ENCODE peak calls at places on chromosomes 12 and 14, in six cellular contexts. T is IMR-90, E is neuronal stem cell, I is H1, N is mesenchymal stem cell, G is trophoblast cell. C is an unnamed sample.

GRCh38 chr14:96129128-96129736 is 75.4 kb upstream of the BDKRB2 start:
- DNase-seq in G (no peak), N (no peak), E (no peak), I (no peak), T (no peak), C (no peak)

GRCh38 chr12:124365726-124366430 is 71.0 kb downstream of the RFLNA start:
- DNase-seq in G (peak), T (no peak), E (no peak), I (no peak), N (no peak), C (no peak)

GRCh38 chr14:50357124-50357523 is 39.6 kb downstream of the CDKL1 start:
- DNase-seq in E (no peak), G (no peak), N (no peak), T (no peak), I (no peak), C (no peak)

GRCh38 chr14:102675396-102675795 is 82.9 kb downstream of the RCOR1 start:
- DNase-seq in G (peak), I (no peak), E (no peak), N (no peak), T (no peak), C (no peak)

GRCh38 chr12:72742560-72742959 is 470.4 kb downstream of the TRHDE start:
- DNase-seq in T (no peak), N (no peak), E (no peak), I (no peak), G (no peak), C (no peak)

GRCh38 chr12:99026332-99027116 is 381.4 kb downstream of the APAF1 start:
- DNase-seq in E (no peak), G (no peak), N (no peak), I (no peak), T (no peak), C (no peak)

GRCh38 chr12:125288931-125289928 is 224.0 kb downstream of the AACS start:
- DNase-seq in T (no peak), N (no peak), I (no peak), G (no peak), E (no peak), C (no peak)

GRCh38 chr12:65300679-65301349 is 22.3 kb downstream of the MSRB3 start:
- DNase-seq in T (peak), I (no peak), E (no peak), G (peak), N (peak), C (peak)

GRCh38 chr14:77965919-77966435 is 166.1 kb downstream of the ADCK1 start:
- DNase-seq in I (peak), N (peak), T (peak), E (no peak), G (peak), C (peak)

GRCh38 chr12:62724947-62725447 is 210.0 kb downstream of the PPM1H start:
- DNase-seq in T (peak), N (peak), I (peak), E (peak), G (peak), C (peak)

GRCh38 chr14:56413721-56414120 is 165.9 kb upstream of the TMEM260 start:
- DNase-seq in E (no peak), I (no peak), T (no peak), G (no peak), N (no peak), C (no peak)

GRCh38 chr14:61837336-61838229 is 75.4 kb downstream of the SNAPC1 start:
- DNase-seq in T (peak), N (peak), I (peak), G (peak), E (peak), C (peak)

GRCh38 chr12:1552978-1553471 is 41.4 kb downstream of the FBXL14 start:
- DNase-seq in G (no peak), N (peak), T (peak), I (no peak), E (no peak), C (no peak)

GRCh38 chr14:75342762-75343599 is 64.4 kb downstream of the FOS start:
- DNase-seq in I (no peak), E (no peak), G (no peak), N (no peak), T (no peak), C (no peak)

GRCh38 chr12:90794212-90794611 is 160.8 kb downstream of the CCER1 start:
- DNase-seq in T (no peak), N (peak), I (no peak), E (no peak), G (no peak), C (no peak)

GRCh38 chr12:53221203-53222076 is 10.6 kb downstream of the RARG start:
- DNase-seq in I (no peak), N (peak), T (peak), G (peak), E (peak), C (peak)

GRCh38 chr14:101400815-101401214 is 160.5 kb upstream of the DIO3 start:
- DNase-seq in T (peak), E (no peak), I (no peak), G (peak), N (no peak), C (no peak)

GRCh38 chr12:80053048-80053790 is 46.1 kb upstream of the OTOGL start:
- DNase-seq in I (no peak), N (peak), T (peak), G (no peak), E (no peak), C (no peak)

GRCh38 chr14:102586420-102587119 is 5.9 kb upstream of the RCOR1 start:
- DNase-seq in N (peak), G (peak), E (no peak), I (no peak), T (peak), C (no peak)

GRCh38 chr12:26406391-26406790 is 211.0 kb downstream of the SSPN start:
- DNase-seq in G (no peak), N (no peak), I (no peak), T (no peak), E (no peak), C (no peak)

GRCh38 chr14:101073598-101073965 is 170.1 kb upstream of the RTL1 start:
- DNase-seq in G (no peak), I (no peak), N (no peak), E (no peak), T (no peak), C (no peak)

GRCh38 chr14:100577986-100578431 is 9.2 kb downstream of the BEGAIN start:
- DNase-seq in G (no peak), T (no peak), N (no peak), I (no peak), E (no peak), C (no peak)

GRCh38 chr12:20317554-20317953 is 50.8 kb upstream of the PDE3A start:
- DNase-seq in E (no peak), I (no peak), N (no peak), G (no peak), T (no peak), C (no peak)

GRCh38 chr12:52096332-52097044 is 17.0 kb downstream of the SMIM41 start:
- DNase-seq in E (no peak), N (no peak), G (no peak), T (no peak), I (no peak), C (no peak)

GRCh38 chr14:86153480-86153879 is 623.5 kb downstream of the FLRT2 start:
- DNase-seq in G (no peak), N (no peak), T (no peak), E (no peak), I (no peak), C (no peak)

GRCh38 chr14:73725116-73726024 is 11.2 kb upstream of the PNMA1 start:
- DNase-seq in T (peak), I (no peak), G (no peak), N (peak), E (no peak), C (no peak)

GRCh38 chr12:54981796-54982195 is 2.8 kb downstream of the TESPA1 start:
- DNase-seq in T (no peak), I (no peak), G (no peak), E (no peak), N (no peak), C (no peak)

GRCh38 chr14:104746951-104747481 is 5.9 kb upstream of the SIVA1 start:
- DNase-seq in G (no peak), T (peak), I (no peak), N (peak), E (no peak), C (no peak)

GRCh38 chr12:54404061-54405004 is 14.7 kb downstream of the ITGA5 start:
- DNase-seq in T (peak), G (peak), E (peak), N (peak), I (peak), C (peak)

GRCh38 chr14:89365071-89365801 is 51.8 kb downstream of the FOXN3 start:
- DNase-seq in E (no peak), G (peak), I (no peak), T (peak), N (peak), C (no peak)

GRCh38 chr14:24941719-24942118 is 108.2 kb downstream of the STXBP6 start:
- DNase-seq in T (no peak), I (no peak), G (no peak), N (no peak), E (no peak), C (no peak)

GRCh38 chr14:38882533-38882932 is 220.5 kb downstream of the SEC23A start:
- DNase-seq in N (peak), E (no peak), I (no peak), T (peak), G (no peak), C (no peak)

GRCh38 chr14:72565200-72565599 is 328.7 kb downstream of the DPF3 start:
- DNase-seq in G (no peak), E (no peak), T (no peak), N (no peak), I (no peak), C (no peak)

GRCh38 chr14:86532219-86532618 is 1002.3 kb downstream of the FLRT2 start:
- DNase-seq in T (peak), G (no peak), I (no peak), N (no peak), E (no peak), C (no peak)

GRCh38 chr12:124621296-124621660 is 53.9 kb upstream of the NCOR2 start:
- DNase-seq in I (peak), T (peak), G (peak), E (no peak), N (no peak), C (peak)

GRCh38 chr12:238116-238515 is 24.2 kb upstream of the SLC6A12 start:
- DNase-seq in G (no peak), I (no peak), E (no peak), T (no peak), N (no peak), C (no peak)
- H4K91ac ChIP-seq in G (no peak), I (no peak), E (no peak), T (no peak), N (no peak), C (no peak)

DNA sequence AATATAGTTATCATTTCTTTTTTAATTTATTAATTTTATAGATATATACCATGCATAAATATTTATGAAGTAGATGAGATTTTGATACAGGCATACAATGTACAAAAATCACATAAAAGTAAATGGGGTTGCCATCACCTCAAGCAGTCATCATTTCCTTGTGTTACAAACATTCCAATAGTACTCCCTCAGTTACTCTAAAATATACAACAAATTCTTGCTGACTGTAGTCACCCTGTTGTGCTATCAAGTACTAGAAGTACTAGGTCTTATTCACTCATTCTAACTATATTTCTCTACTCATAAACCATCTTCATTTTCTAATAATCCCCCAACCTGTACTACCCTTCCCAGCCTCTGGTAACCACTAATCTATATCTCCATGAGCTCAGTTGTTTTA is 432.6 kb upstream of the SYT1 start:
- DNase-seq in G (no peak), N (peak), E (no peak), I (no peak), T (peak), C (no peak)
- H3K14ac ChIP-seq in G (no peak), N (no peak), E (no peak), I (no peak), T (no peak), C (no peak)

GRCh38 chr14:47676301-47676617 is 854 bp upstream of the MDGA2 start:
- DNase-seq in E (no peak), T (no peak), N (no peak), I (no peak), G (no peak), C (no peak)

GRCh38 chr14:47674148-47674545 is 1.3 kb downstream of the MDGA2 start:
- DNase-seq in N (peak), E (no peak), G (no peak), T (no peak), I (no peak), C (peak)

GRCh38 chr14:47675239-47675488 is 241 bp downstream of the MDGA2 start:
- DNase-seq in E (no peak), N (no peak), T (no peak), I (no peak), G (no peak), C (no peak)

GRCh38 chr14:47674546-47675238 is 713 bp downstream of the MDGA2 start:
- DNase-seq in N (peak), I (no peak), T (no peak), E (peak), G (no peak), C (peak)

DNA sequence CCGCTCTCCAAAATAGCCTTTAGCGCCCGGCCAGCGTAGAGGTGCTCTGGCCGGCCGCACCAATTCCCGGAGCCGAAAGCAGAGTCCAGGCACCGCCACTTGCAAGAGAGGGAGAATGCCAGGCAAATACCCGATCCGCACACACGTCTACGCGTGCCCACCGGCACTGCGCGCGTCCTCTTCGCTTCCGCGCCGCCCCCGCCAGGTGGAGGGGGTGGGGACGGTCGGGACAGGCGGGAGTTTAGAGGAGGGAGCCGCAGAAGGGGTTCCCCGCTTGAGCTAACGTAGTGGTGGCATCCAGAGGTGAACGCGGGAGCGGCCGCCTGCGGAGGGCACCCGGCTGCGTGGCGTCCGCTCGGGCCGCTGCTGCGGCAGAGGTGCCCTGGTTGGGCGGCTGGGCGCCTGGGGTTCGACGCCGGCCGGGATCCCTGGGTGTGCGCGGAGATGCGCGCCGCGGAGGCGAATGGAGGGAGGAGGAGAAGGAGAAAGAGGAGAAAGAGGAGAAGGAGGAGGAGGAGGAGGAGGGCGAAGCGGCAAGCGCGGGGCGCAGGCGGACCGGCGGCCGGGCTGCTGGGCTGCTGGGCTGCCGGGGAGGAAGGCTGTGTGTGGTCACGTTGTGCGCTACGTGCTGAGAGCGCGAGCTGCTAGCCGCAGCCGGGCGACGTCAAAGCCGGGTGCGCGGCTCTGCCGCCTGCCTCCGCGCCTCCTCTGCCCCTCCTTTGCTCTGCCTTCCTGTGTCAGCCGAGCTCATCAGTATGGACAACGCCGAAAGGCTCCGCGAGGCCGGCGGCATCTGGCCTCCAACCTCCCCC is at the start of gene MDGA2:
- DNase-seq in G (peak), E (peak), N (peak), I (peak), T (no peak), C (peak)
- H3K4me2 ChIP-seq in G (peak), E (peak), N (peak), I (peak), T (no peak), C (peak)

DNA sequence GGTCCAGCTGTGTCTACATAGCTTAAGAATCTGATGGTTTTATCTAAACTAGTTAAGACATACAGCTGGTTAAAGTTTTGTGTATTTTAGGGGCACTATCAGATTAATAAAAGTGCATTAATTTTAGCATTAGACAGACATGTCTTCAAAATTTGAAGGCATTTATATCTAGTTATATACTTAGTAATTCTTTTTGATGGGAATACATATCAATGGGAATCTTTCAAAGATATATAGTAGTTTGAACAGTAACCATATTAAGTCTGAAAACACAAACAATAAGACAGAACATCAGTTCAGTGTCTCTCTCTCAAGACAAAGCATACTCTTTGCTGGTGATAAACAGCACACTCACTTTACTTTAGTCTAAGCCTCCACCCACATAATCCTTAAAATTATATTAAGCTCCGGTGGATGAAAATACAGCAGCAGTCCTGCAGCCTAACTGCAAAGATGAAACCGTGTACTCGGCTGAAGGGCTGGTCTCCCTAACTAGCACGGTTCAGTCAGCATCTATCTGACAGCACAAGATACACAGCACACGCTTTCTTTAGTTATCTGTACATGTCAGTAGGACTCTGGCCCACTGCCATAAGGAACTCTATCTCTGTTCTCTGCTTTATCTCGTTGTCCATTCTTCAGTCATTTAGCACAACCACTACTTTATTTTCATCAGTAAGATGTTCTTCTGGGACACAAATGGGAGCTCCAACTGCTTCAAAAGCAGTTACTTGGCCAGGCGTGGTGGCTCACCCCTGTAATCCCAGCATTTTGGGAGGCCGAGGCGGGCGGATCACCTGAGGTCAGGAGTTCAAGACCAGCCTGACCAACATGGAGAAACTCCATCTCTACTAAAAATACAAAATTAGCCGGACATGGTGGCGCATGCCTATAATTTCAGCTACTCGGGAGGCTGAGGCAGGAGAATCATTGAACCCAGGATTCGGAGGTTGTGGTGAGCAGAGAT is 80.5 kb downstream of the MED13L start:
- DNase-seq in E (no peak), G (no peak), T (no peak), N (peak), I (no peak), C (no peak)
- H4K91ac ChIP-seq in E (no peak), G (no peak), T (no peak), N (no peak), I (no peak), C (no peak)

DNA sequence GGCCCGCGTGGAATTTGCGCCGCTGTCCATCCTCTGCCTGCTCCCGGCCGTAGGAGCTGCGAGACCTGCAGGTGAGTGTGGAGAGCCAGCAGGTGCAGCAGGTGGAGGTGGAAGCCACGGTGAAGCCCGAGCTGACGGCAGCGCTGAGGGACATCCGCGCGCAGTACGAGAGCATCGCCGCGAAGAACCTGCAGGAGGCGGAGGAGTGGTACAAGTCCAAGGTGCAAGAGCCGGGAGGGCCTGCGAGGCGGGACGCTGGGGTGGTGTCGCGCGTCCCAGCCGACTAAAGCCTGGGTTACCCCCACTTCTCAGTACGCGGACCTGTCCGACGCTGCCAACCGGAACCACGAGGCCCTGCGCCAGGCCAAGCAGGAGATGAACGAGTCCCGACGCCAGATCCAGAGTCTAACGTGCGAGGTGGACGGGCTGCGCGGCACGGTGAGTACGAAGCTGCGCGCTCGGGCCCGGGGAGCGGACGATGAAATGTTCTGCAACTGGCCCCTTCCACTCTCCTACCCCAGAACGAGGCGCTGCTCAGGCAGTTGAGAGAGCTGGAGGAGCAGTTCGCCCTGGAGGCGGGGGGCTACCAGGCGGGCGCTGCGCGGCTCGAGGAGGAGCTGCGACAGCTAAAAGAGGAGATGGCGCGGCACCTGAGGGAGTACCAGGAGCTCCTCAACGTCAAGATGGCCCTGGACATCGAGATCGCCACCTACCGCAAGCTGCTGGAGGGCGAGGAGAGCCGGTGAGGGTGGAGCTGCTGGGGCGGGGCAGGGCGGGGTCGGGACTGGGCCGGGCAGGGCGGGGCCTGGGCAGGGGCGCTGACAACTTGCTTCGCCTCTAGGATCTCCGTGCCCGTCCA is 2.1 kb downstream of the PRPH start:
- DNase-seq in E (no peak), G (peak), T (no peak), N (no peak), I (no peak), C (peak)
- H3K14ac ChIP-seq in E (peak), G (no peak), T (no peak), N (no peak), I (no peak), C (no peak)

C was measured in H9.